ENCODE peak calls at places on chromosomes 7 and 10, in seven cellular contexts. One of them, this sample, is unnamed.
A peak's percentile ranks its signal among the peaks of the same experiment; 100 is the strongest.

GRCh38 chr7:107692501-107692900 is 31.9 kb downstream of the SLC26A4 start:
- DNase-seq in activated gamma-delta T cell treated with Interleukin-2 at 50 U/mL for 16 hours: no peak
- DNase-seq in memory B cell: no peak
- DNase-seq in activated CD4-positive, alpha-beta T cell treated with anti-CD3 and anti-CD28 coated beads, Interleukin-2, amount 50 U/mL, for 24 hours: no peak
- DNase-seq in cardiac muscle cell: no peak
- DNase-seq in epithelial cell of esophagus: no peak
- DNase-seq in A549: no peak
- DNase-seq in this sample: no peak

GRCh38 chr7:41994746-41995110 is 242.3 kb downstream of the GLI3 start:
- DNase-seq in activated gamma-delta T cell treated with Interleukin-2 at 50 U/mL for 16 hours: no peak
- DNase-seq in memory B cell: no peak
- DNase-seq in A549: no peak
- DNase-seq in cardiac muscle cell: no peak
- DNase-seq in epithelial cell of esophagus: no peak
- DNase-seq in activated CD4-positive, alpha-beta T cell treated with anti-CD3 and anti-CD28 coated beads, Interleukin-2, amount 50 U/mL, for 24 hours: no peak
- DNase-seq in this sample: no peak

GRCh38 chr10:46517541-46517940 is 38.9 kb downstream of the GPRIN2 start:
- DNase-seq in activated gamma-delta T cell treated with Interleukin-2 at 50 U/mL for 16 hours: no peak
- DNase-seq in A549: no peak
- DNase-seq in cardiac muscle cell: no peak
- DNase-seq in activated CD4-positive, alpha-beta T cell treated with anti-CD3 and anti-CD28 coated beads, Interleukin-2, amount 50 U/mL, for 24 hours: no peak
- DNase-seq in memory B cell: no peak
- DNase-seq in epithelial cell of esophagus: no peak
- DNase-seq in this sample: no peak

GRCh38 chr10:74008212-74008731 is 10.4 kb downstream of the VCL start:
- DNase-seq in A549: no peak
- DNase-seq in epithelial cell of esophagus: no peak
- DNase-seq in activated gamma-delta T cell treated with Interleukin-2 at 50 U/mL for 16 hours: no peak
- DNase-seq in memory B cell: no peak
- DNase-seq in cardiac muscle cell: no peak
- DNase-seq in activated CD4-positive, alpha-beta T cell treated with anti-CD3 and anti-CD28 coated beads, Interleukin-2, amount 50 U/mL, for 24 hours: no peak
- DNase-seq in this sample: no peak

GRCh38 chr7:128997161-128997560 is 57.8 kb downstream of the TNPO3 start:
- DNase-seq in cardiac muscle cell: no peak
- DNase-seq in activated CD4-positive, alpha-beta T cell treated with anti-CD3 and anti-CD28 coated beads, Interleukin-2, amount 50 U/mL, for 24 hours: no peak
- DNase-seq in memory B cell: no peak
- DNase-seq in epithelial cell of esophagus: peak; percentile 34
- DNase-seq in A549: no peak
- DNase-seq in activated gamma-delta T cell treated with Interleukin-2 at 50 U/mL for 16 hours: no peak
- DNase-seq in this sample: no peak

GRCh38 chr10:122252805-122253204 is 18.3 kb upstream of the BTBD16 start:
- DNase-seq in cardiac muscle cell: peak; percentile 70
- DNase-seq in activated gamma-delta T cell treated with Interleukin-2 at 50 U/mL for 16 hours: no peak
- DNase-seq in memory B cell: no peak
- DNase-seq in A549: no peak
- DNase-seq in epithelial cell of esophagus: peak; percentile 10
- DNase-seq in activated CD4-positive, alpha-beta T cell treated with anti-CD3 and anti-CD28 coated beads, Interleukin-2, amount 50 U/mL, for 24 hours: no peak
- DNase-seq in this sample: no peak

GRCh38 chr7:44158873-44159631 is 17.9 kb upstream of the MYL7 start:
- DNase-seq in activated CD4-positive, alpha-beta T cell treated with anti-CD3 and anti-CD28 coated beads, Interleukin-2, amount 50 U/mL, for 24 hours: no peak
- DNase-seq in memory B cell: no peak
- DNase-seq in epithelial cell of esophagus: no peak
- DNase-seq in A549: no peak
- DNase-seq in activated gamma-delta T cell treated with Interleukin-2 at 50 U/mL for 16 hours: no peak
- DNase-seq in cardiac muscle cell: no peak
- DNase-seq in this sample: no peak

GRCh38 chr7:71661671-71662224 is 529.8 kb downstream of the GALNT17 start:
- DNase-seq in activated CD4-positive, alpha-beta T cell treated with anti-CD3 and anti-CD28 coated beads, Interleukin-2, amount 50 U/mL, for 24 hours: no peak
- DNase-seq in cardiac muscle cell: no peak
- DNase-seq in epithelial cell of esophagus: no peak
- DNase-seq in memory B cell: no peak
- DNase-seq in activated gamma-delta T cell treated with Interleukin-2 at 50 U/mL for 16 hours: no peak
- DNase-seq in A549: no peak
- DNase-seq in this sample: no peak

GRCh38 chr7:620885-621284 is 101.2 kb upstream of the PDGFA start:
- DNase-seq in cardiac muscle cell: no peak
- DNase-seq in activated gamma-delta T cell treated with Interleukin-2 at 50 U/mL for 16 hours: no peak
- DNase-seq in memory B cell: no peak
- DNase-seq in epithelial cell of esophagus: no peak
- DNase-seq in activated CD4-positive, alpha-beta T cell treated with anti-CD3 and anti-CD28 coated beads, Interleukin-2, amount 50 U/mL, for 24 hours: no peak
- DNase-seq in A549: no peak
- DNase-seq in this sample: no peak

GRCh38 chr7:20408467-20408826 is 77.7 kb downstream of the ITGB8 start:
- DNase-seq in activated gamma-delta T cell treated with Interleukin-2 at 50 U/mL for 16 hours: no peak
- DNase-seq in activated CD4-positive, alpha-beta T cell treated with anti-CD3 and anti-CD28 coated beads, Interleukin-2, amount 50 U/mL, for 24 hours: no peak
- DNase-seq in epithelial cell of esophagus: peak; percentile 63
- DNase-seq in A549: no peak
- DNase-seq in cardiac muscle cell: no peak
- DNase-seq in memory B cell: no peak
- DNase-seq in this sample: no peak

GRCh38 chr10:124339119-124339807 is 79.5 kb downstream of the OAT start:
- DNase-seq in memory B cell: no peak
- DNase-seq in cardiac muscle cell: no peak
- DNase-seq in epithelial cell of esophagus: peak; percentile 44
- DNase-seq in activated CD4-positive, alpha-beta T cell treated with anti-CD3 and anti-CD28 coated beads, Interleukin-2, amount 50 U/mL, for 24 hours: no peak
- DNase-seq in A549: no peak
- DNase-seq in activated gamma-delta T cell treated with Interleukin-2 at 50 U/mL for 16 hours: no peak
- DNase-seq in this sample: peak; percentile 52

GRCh38 chr7:44894881-44895600 is 9.7 kb upstream of the PURB start:
- DNase-seq in epithelial cell of esophagus: no peak
- DNase-seq in A549: no peak
- DNase-seq in memory B cell: no peak
- DNase-seq in activated gamma-delta T cell treated with Interleukin-2 at 50 U/mL for 16 hours: no peak
- DNase-seq in activated CD4-positive, alpha-beta T cell treated with anti-CD3 and anti-CD28 coated beads, Interleukin-2, amount 50 U/mL, for 24 hours: no peak
- DNase-seq in cardiac muscle cell: no peak
- DNase-seq in this sample: no peak

GRCh38 chr10:18618995-18619394 is 32.4 kb downstream of the NSUN6 start:
- DNase-seq in cardiac muscle cell: peak; percentile 38
- DNase-seq in activated gamma-delta T cell treated with Interleukin-2 at 50 U/mL for 16 hours: no peak
- DNase-seq in A549: no peak
- DNase-seq in epithelial cell of esophagus: no peak
- DNase-seq in activated CD4-positive, alpha-beta T cell treated with anti-CD3 and anti-CD28 coated beads, Interleukin-2, amount 50 U/mL, for 24 hours: no peak
- DNase-seq in memory B cell: no peak
- DNase-seq in this sample: no peak

This sample was measured in upper lobe of right lung.